ENCODE peak calls at places on chromosomes 12 and 14, in six cellular contexts. T, H, V, L, D and Z are unnamed samples.

GRCh38 chr12:6961695-6962284 is 8.7 kb downstream of the PHB2 start:
- DNase-seq in L (peak), T (peak), H (peak), D (peak), V (peak), Z (no peak)

GRCh38 chr14:30849354-30849753 is 25.0 kb upstream of the COCH start:
- DNase-seq in H (no peak), V (no peak), T (no peak), L (no peak), D (no peak), Z (no peak)

GRCh38 chr12:130351331-130351730 is 13.6 kb downstream of the PIWIL1 start:
- DNase-seq in V (peak), H (no peak), D (no peak), T (no peak), L (no peak), Z (no peak)

GRCh38 chr12:54191550-54192022 is 2.8 kb upstream of the SMUG1 start:
- DNase-seq in D (peak), L (peak), V (peak), T (peak), H (peak), Z (no peak)

GRCh38 chr14:93045965-93046695 is 69.6 kb downstream of the ITPK1 start:
- DNase-seq in H (no peak), T (peak), L (no peak), V (no peak), D (no peak), Z (peak)

GRCh38 chr12:127041985-127042625 is 1224.9 kb upstream of the TMEM132C start:
- DNase-seq in H (no peak), L (no peak), T (no peak), V (peak), D (no peak), Z (no peak)

GRCh38 chr12:93080994-93081809 is 152.1 kb upstream of the EEA1 start:
- DNase-seq in L (no peak), V (no peak), H (no peak), T (peak), D (no peak), Z (no peak)

GRCh38 chr12:113359939-113360748 is 1.8 kb downstream of the PLBD2 start:
- DNase-seq in T (peak), D (no peak), H (no peak), V (no peak), L (no peak), Z (no peak)

GRCh38 chr14:98714604-98715003 is 557.4 kb downstream of the BCL11B start:
- DNase-seq in V (no peak), D (no peak), T (no peak), H (no peak), L (no peak), Z (no peak)

GRCh38 chr12:83199069-83199468 is 512.4 kb downstream of the TMTC2 start:
- DNase-seq in V (no peak), D (no peak), H (no peak), L (no peak), T (no peak), Z (no peak)

GRCh38 chr14:39739796-39740195 is 307.6 kb upstream of the FBXO33 start:
- DNase-seq in V (no peak), H (no peak), D (peak), L (no peak), T (no peak), Z (no peak)

GRCh38 chr12:12018454-12018853 is 52.3 kb upstream of the BCL2L14 start:
- DNase-seq in H (no peak), L (no peak), V (peak), T (peak), D (peak), Z (peak)

GRCh38 chr14:68787235-68787727 is 5.6 kb downstream of the ZFP36L1 start:
- DNase-seq in H (no peak), V (peak), T (peak), D (no peak), L (peak), Z (no peak)

GRCh38 chr12:113186033-113186365 is 478 bp downstream of the RITA1 start:
- DNase-seq in H (no peak), L (no peak), D (no peak), V (peak), T (peak), Z (no peak)

GRCh38 chr12:57837779-57838562 is 8.6 kb downstream of the CTDSP2 start:
- DNase-seq in T (peak), V (peak), H (no peak), L (no peak), D (no peak), Z (peak)

GRCh38 chr12:124436366-124436765 is 131.0 kb downstream of the NCOR2 start:
- DNase-seq in T (no peak), H (no peak), L (no peak), V (peak), D (no peak), Z (no peak)

GRCh38 chr12:130075497-130076076 is 86.7 kb upstream of the FZD10 start:
- DNase-seq in H (no peak), D (no peak), V (no peak), T (no peak), L (no peak), Z (no peak)

GRCh38 chr12:112901271-112901670 is 5.5 kb upstream of the OAS1 start:
- DNase-seq in T (no peak), V (no peak), L (peak), D (no peak), H (peak), Z (no peak)

GRCh38 chr14:64266206-64266605 is 28.0 kb downstream of the ESR2 start:
- DNase-seq in D (no peak), H (no peak), L (no peak), T (peak), V (peak), Z (peak)

GRCh38 chr14:75578099-75578785 is at the start of gene FLVCR2:
- DNase-seq in L (peak), D (peak), H (peak), V (peak), T (peak), Z (peak)

GRCh38 chr12:45789025-45789424 is 59.5 kb downstream of the ARID2 start:
- DNase-seq in T (peak), D (no peak), L (no peak), H (no peak), V (peak), Z (peak)

GRCh38 chr14:92487513-92488133 is 26.0 kb upstream of the RIN3 start:
- DNase-seq in L (no peak), H (no peak), V (no peak), T (no peak), D (no peak), Z (no peak)

GRCh38 chr14:33184587-33184986 is 245.9 kb downstream of the NPAS3 start:
- DNase-seq in D (no peak), T (peak), V (peak), H (no peak), L (no peak), Z (peak)

GRCh38 chr12:109020750-109021380 is at the start of gene SVOP:
- DNase-seq in D (peak), H (peak), T (peak), V (peak), L (peak), Z (peak)

DNA sequence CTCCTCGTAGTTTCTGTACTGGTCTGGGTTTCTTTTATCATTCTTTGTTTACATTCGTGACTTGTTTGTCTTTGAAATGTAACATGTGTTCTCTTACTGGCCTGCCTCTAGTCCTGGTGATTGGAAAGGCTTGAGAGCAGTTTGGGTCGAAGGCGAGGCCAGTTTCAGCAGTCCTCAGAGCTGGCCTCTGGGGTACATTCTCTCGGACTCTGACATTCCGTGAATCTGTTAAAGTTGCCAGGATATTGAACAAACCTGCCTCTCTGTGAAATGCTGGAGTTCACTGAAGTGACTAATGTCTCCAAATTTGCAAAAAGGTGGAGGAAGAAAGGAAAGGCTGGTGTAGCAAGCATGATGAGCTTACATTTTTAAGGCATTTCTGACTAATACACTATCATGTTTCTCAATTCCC is 1.5 kb downstream of the PLEKHA5 start:
- DNase-seq in H (no peak), T (peak), L (no peak), D (no peak), V (peak), Z (no peak)
- H3K4me3 ChIP-seq in H (peak), T (peak), L (peak), D (peak), V (peak), Z (peak)

DNA sequence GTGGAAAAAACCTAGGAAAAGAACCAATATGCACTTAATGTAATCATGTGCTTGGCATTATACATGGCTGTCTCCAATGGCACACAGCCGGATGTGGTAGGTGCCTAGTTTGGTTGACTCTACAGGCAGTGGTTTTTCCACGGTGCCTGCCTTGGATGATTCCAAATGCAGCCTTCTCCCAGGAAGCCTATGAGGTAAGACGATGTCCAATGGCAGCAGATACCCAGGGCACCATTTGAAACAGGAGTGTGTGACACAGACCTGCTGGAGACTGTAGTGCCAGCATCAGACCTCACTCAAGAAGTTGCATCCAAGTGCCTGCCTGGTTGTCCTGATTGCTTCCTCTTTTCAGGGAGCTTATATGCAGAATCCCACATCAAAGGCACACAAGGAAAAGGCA is 88.0 kb upstream of the VASH1 start:
- DNase-seq in T (no peak), D (no peak), V (no peak), L (no peak), H (no peak), Z (no peak)
- H3K4me3 ChIP-seq in T (no peak), D (no peak), V (no peak), L (no peak), H (no peak), Z (no peak)

DNA sequence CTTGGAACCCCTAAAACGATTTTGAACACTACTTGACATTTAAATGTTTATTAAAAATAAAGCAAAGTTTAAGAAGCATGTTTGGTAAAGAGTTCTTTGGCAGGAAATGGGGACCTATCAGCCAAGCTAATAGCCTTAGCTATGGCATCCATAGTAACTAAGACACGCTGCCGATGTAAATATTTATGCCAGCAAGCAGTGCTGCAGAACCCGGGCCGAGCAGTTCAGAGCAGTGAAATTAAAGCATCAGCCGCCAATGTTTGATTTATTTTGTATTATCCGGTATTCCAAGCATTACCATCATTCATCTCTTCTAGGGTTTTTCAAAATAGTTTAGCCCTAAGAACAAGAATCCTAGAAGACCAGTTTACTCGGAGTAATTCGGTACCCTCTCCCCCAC is 61.6 kb downstream of the PPP2R5C start:
- DNase-seq in D (no peak), H (no peak), L (no peak), T (no peak), V (no peak), Z (no peak)
- H3K4me3 ChIP-seq in D (peak), H (no peak), L (peak), T (no peak), V (no peak), Z (no peak)

GRCh38 chr14:55274144-55274543 is 2.9 kb downstream of the FBXO34 start:
- DNase-seq in T (no peak), H (no peak), D (no peak), V (peak), L (no peak), Z (no peak)

GRCh38 chr14:55271572-55272414 is 572 bp downstream of the FBXO34 start:
- DNase-seq in V (peak), T (peak), L (peak), H (peak), D (peak), Z (peak)

GRCh38 chr14:55272922-55273321 is 1.7 kb downstream of the FBXO34 start:
- DNase-seq in H (no peak), V (peak), T (no peak), L (no peak), D (no peak), Z (no peak)

GRCh38 chr14:55270832-55271571 is at the start of gene FBXO34:
- DNase-seq in H (peak), L (peak), D (peak), T (peak), V (peak), Z (peak)

DNA sequence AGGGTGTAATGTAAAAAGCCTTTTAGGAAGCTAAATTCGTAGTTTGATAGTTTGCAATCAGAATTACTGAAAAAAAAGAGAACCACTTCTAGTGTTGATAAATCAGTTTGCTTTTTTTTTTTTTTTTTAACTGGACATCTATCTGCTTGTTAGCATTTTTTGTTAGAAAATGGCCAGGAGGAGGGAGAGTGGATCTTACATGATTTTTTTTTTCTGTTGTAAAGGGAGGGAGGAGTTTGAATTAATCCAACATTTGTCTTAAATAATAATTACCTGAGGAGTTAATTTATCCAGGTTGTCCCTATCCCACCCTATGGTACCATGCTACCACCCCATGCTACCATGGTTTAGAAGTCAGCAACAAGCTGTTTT is 1.2 kb downstream of the FBXO34 start:
- DNase-seq in D (no peak), L (no peak), T (no peak), V (no peak), H (no peak), Z (no peak)
- H3K4me3 ChIP-seq in D (peak), L (peak), T (peak), V (peak), H (peak), Z (peak)

GRCh38 chr12:64757778-64758177 is 1.4 kb downstream of the GNS start:
- DNase-seq in L (no peak), V (peak), H (no peak), D (no peak), T (no peak), Z (no peak)
- H3K4me3 ChIP-seq in L (no peak), V (no peak), H (no peak), D (peak), T (no peak), Z (no peak)

GRCh38 chr12:104555650-104556049 is 98.9 kb downstream of the CHST11 start:
- DNase-seq in T (no peak), V (no peak), H (no peak), L (no peak), D (no peak), Z (no peak)

GRCh38 chr12:104549820-104550480 is 93.2 kb downstream of the CHST11 start:
- DNase-seq in V (peak), H (no peak), T (no peak), D (no peak), L (no peak), Z (no peak)

GRCh38 chr12:104546575-104546974 is 89.8 kb downstream of the CHST11 start:
- DNase-seq in T (no peak), H (no peak), L (no peak), D (no peak), V (peak), Z (no peak)

GRCh38 chr12:104547239-104547638 is 90.5 kb downstream of the CHST11 start:
- DNase-seq in V (peak), H (no peak), D (no peak), T (no peak), L (no peak), Z (no peak)

GRCh38 chr12:104551313-104551931 is 94.7 kb downstream of the CHST11 start:
- DNase-seq in D (no peak), H (no peak), V (no peak), L (no peak), T (no peak), Z (no peak)
- H3K4me3 ChIP-seq in D (no peak), H (no peak), V (no peak), L (no peak), T (no peak), Z (no peak)

GRCh38 chr14:51654549-51654879 is 2.8 kb downstream of the FRMD6 start:
- DNase-seq in D (no peak), T (no peak), L (no peak), H (no peak), V (no peak), Z (no peak)
- H3K4me3 ChIP-seq in D (peak), T (no peak), L (no peak), H (no peak), V (no peak), Z (peak)

GRCh38 chr12:48788852-48789775 is at the start of gene ADCY6:
- DNase-seq in D (peak), H (peak), L (peak), T (peak), V (peak), Z (peak)
- H3K4me3 ChIP-seq in D (peak), H (peak), L (peak), T (peak), V (peak), Z (peak)